ENCODE peak calls at places on chromosome 18, in four cellular contexts. O, M, S and P are unnamed samples.

GRCh38 chr18:47968006-47968676 is 37.7 kb upstream of the SMAD2 start:
- DNase-seq in O (no peak), M (no peak), S (no peak), P (no peak)

GRCh38 chr18:38909972-38910371 is 1344.4 kb upstream of the CELF4 start:
- DNase-seq in O (no peak), M (no peak), S (no peak), P (no peak)

GRCh38 chr18:24271381-24272331 is 126.0 kb downstream of the OSBPL1A start:
- DNase-seq in O (peak), M (no peak), S (no peak), P (peak)

GRCh38 chr18:3209859-3210569 is 9.8 kb downstream of the MYOM1 start:
- DNase-seq in O (no peak), M (no peak), S (no peak), P (peak)

GRCh38 chr18:907880-908512 is 3.3 kb downstream of the ADCYAP1 start:
- DNase-seq in O (peak), M (no peak), S (no peak), P (no peak)

GRCh38 chr18:58611471-58612131 is 17.3 kb downstream of the ALPK2 start:
- DNase-seq in O (no peak), M (no peak), S (no peak), P (no peak)

GRCh38 chr18:74682141-74682997 is 84.7 kb downstream of the ZNF407 start:
- DNase-seq in O (no peak), M (no peak), S (no peak), P (no peak)

GRCh38 chr18:43681661-43682060 is 404.4 kb upstream of the SYT4 start:
- DNase-seq in O (no peak), M (no peak), S (no peak), P (no peak)

GRCh38 chr18:44679912-44680270 is 797 bp upstream of the SETBP1 start:
- DNase-seq in O (peak), M (no peak), S (no peak), P (peak)

GRCh38 chr18:59835656-59836379 is 64.0 kb upstream of the PMAIP1 start:
- DNase-seq in O (no peak), M (no peak), S (no peak), P (no peak)

GRCh38 chr18:45399643-45400042 is 215.6 kb upstream of the SLC14A2 start:
- DNase-seq in O (no peak), M (no peak), S (no peak), P (no peak)

GRCh38 chr18:42925036-42925435 is 190.4 kb downstream of the RIT2 start:
- DNase-seq in O (no peak), M (no peak), S (no peak), P (no peak)

GRCh38 chr18:5309888-5310470 is 14.5 kb upstream of the ZBTB14 start:
- DNase-seq in O (no peak), M (no peak), S (peak), P (peak)

GRCh38 chr18:9683418-9684396 is 24.4 kb upstream of the RAB31 start:
- DNase-seq in O (no peak), M (peak), S (no peak), P (no peak)

GRCh38 chr18:80234398-80234797 is 12.9 kb downstream of the PARD6G start:
- DNase-seq in O (no peak), M (no peak), S (no peak), P (no peak)

GRCh38 chr18:36934884-36935283 is 106.0 kb downstream of the KIAA1328 start:
- DNase-seq in O (no peak), M (no peak), S (no peak), P (no peak)

GRCh38 chr18:36199691-36200295 is 12.5 kb downstream of the MOCOS start:
- DNase-seq in O (no peak), M (no peak), S (no peak), P (no peak)

GRCh38 chr18:3998698-3999333 is 456.3 kb downstream of the DLGAP1 start:
- DNase-seq in O (no peak), M (no peak), S (no peak), P (peak)

GRCh38 chr18:43627833-43628370 is 350.6 kb upstream of the SYT4 start:
- DNase-seq in O (no peak), M (no peak), S (no peak), P (no peak)

GRCh38 chr18:79987566-79987965 is 797 bp downstream of the TXNL4A start:
- DNase-seq in O (no peak), M (no peak), S (no peak), P (no peak)

GRCh38 chr18:24809173-24809955 is 348.9 kb downstream of the HRH4 start:
- DNase-seq in O (no peak), M (no peak), S (no peak), P (no peak)

GRCh38 chr18:13379062-13379800 is 160.7 kb downstream of the LDLRAD4 start:
- DNase-seq in O (no peak), M (no peak), S (no peak), P (no peak)

GRCh38 chr18:8972116-8972515 is 130.4 kb upstream of the NDUFV2 start:
- DNase-seq in O (no peak), M (no peak), S (no peak), P (no peak)

DNA sequence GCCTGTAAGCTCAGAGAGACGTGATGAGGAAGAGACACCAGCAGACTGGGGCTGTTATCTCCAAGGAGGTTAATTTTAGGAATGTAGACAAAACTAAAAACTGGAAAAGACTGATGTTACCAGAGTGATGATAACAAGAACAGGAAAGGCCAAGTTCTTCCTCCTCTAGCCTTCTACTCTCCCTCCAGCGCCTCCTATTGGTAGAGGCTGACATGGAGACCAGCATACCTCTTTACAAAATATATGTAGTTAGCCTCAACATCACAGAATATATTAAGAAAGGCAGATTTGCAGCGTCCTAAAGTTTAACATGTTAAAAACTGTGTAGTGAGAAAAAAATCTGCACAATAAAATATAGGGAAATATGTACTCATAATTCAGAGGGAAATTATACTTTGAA is 66.0 kb downstream of the TCF4 start:
- DNase-seq in O (peak), M (no peak), S (no peak), P (peak)
- TF ChIP-seq CTCF in O (peak), M (peak), S (no peak), P (peak)

GRCh38 chr18:78445880-78446279 is 533.7 kb upstream of the SALL3 start:
- DNase-seq in O (no peak), M (no peak), S (no peak), P (no peak)

GRCh38 chr18:78448106-78448505 is 531.5 kb upstream of the SALL3 start:
- DNase-seq in O (no peak), M (no peak), S (no peak), P (no peak)
- TF ChIP-seq CTCF in O (no peak), M (no peak), S (no peak), P (no peak)

DNA sequence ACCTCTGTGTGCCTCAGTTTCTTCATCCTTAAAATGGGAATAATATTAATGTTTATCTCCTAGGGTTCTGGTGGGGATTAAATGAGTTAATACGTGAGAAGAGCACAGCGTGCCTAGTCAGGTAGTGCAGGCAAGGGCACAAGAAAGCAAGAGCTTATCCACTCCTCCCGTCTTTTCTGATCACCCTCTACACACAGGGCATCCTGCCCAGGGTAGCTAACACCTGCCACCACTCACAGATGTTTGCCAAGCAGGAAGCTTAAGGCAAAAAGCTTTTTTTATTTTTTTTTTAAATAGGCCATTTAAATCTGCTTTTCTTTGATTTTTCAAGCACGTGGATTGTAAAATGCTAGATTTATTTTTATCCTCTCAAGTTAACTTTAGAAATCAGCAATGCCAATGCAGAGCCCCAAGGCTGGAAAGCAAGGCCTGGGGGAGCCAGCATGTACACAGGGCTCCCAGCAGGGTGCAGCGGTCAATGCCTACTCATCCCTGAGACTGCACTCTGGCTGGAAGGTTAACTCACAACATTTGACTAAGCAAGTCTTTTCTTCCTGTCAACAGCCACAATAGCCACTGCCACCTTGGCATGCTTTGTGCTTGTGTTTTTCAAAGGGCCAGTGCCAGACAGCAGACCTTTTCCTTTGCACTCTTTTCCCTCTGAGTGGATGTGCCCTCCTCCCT is 86.5 kb upstream of the ACAA2 start:
- DNase-seq in O (peak), M (no peak), S (no peak), P (no peak)
- TF ChIP-seq CTCF in O (peak), M (peak), S (no peak), P (no peak)

DNA sequence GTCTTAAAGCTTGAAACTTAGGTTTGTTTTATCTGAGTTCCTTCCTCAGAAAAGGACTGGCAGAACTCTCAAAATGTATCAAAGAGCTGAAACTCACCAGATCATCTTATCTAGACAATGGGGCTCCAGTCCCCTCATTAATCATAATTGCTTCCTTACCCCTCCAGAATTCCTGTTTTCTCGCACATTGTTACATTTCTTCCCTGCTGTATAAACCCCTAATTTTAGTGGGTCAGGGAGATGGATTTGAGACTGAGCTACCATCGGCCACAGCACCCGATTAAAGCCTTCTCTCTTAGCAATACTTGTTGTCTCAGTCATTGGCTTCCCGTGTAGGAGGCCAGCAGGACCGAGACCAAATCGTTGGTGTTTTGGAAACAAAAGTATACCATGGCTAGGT is 71.8 kb upstream of the CABLES1 start:
- DNase-seq in O (no peak), M (no peak), S (no peak), P (no peak)
- TF ChIP-seq CTCF in O (no peak), M (no peak), S (no peak), P (no peak)

GRCh38 chr18:54947115-54947514 is 12.1 kb downstream of the CCDC68 start:
- DNase-seq in O (no peak), M (no peak), S (no peak), P (no peak)

GRCh38 chr18:54949588-54949987 is 9.7 kb downstream of the CCDC68 start:
- DNase-seq in O (no peak), M (no peak), S (no peak), P (no peak)

GRCh38 chr18:54948350-54948837 is 10.9 kb downstream of the CCDC68 start:
- DNase-seq in O (no peak), M (no peak), S (no peak), P (no peak)

GRCh38 chr18:54946149-54946581 is 13.1 kb downstream of the CCDC68 start:
- DNase-seq in O (no peak), M (no peak), S (no peak), P (peak)

DNA sequence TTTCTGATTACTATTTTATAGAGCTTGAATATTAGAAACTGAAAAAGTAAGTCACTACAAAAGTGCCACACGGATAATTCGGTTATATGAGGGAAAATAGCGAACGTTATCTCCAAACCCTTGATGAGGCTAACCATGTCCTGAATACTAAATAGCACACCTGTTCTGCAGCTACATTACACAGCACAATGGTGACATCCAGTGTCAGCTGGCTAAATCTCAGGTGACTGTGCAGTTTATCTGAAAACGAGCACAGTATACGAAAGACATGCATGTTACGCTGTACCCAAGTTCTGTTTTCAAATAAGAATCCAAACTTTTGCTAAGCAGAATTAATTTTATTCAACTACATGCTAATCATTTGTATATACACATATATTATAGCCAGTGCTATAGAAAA is 9.0 kb downstream of the CCDC68 start:
- DNase-seq in O (no peak), M (no peak), S (no peak), P (no peak)
- TF ChIP-seq CTCF in O (no peak), M (no peak), S (peak), P (no peak)

GRCh38 chr18:61892683-61893303 is at the start of gene RNF152:
- DNase-seq in O (peak), M (no peak), S (no peak), P (peak)
- TF ChIP-seq CTCF in O (no peak), M (no peak), S (no peak), P (no peak)